ENCODE peak calls at places on chromosomes 5 and 9, in nine cellular contexts. One of them, this sample, is unnamed.
A peak's percentile ranks its signal among the peaks of the same experiment; 100 is the strongest.

GRCh38 chr5:157613385-157614245 is 38.0 kb upstream of the ADAM19 start:
- DNase-seq in MM.1S: no peak
- DNase-seq in neural progenitor cell: no peak
- DNase-seq in HCT116: no peak
- DNase-seq in GM23338: no peak
- DNase-seq in hepatocyte: no peak
- DNase-seq in GM23248: no peak
- DNase-seq in PC-3: no peak
- DNase-seq in OCI-LY7: no peak
- DNase-seq in this sample: no peak

GRCh38 chr9:114559830-114560520 is 27.6 kb upstream of the ATP6V1G1 start:
- DNase-seq in GM23338: peak; percentile 38
- DNase-seq in GM23248: no peak
- DNase-seq in MM.1S: no peak
- DNase-seq in hepatocyte: peak; percentile 30
- DNase-seq in neural progenitor cell: no peak
- DNase-seq in OCI-LY7: no peak
- DNase-seq in PC-3: no peak
- DNase-seq in HCT116: no peak
- DNase-seq in this sample: no peak

GRCh38 chr5:127968998-127969397 is 114.6 kb upstream of the SLC12A2 start:
- DNase-seq in MM.1S: no peak
- DNase-seq in GM23248: peak; percentile 21
- DNase-seq in neural progenitor cell: no peak
- DNase-seq in PC-3: no peak
- DNase-seq in OCI-LY7: no peak
- DNase-seq in GM23338: no peak
- DNase-seq in hepatocyte: no peak
- DNase-seq in HCT116: no peak
- DNase-seq in this sample: no peak

GRCh38 chr9:11549311-11549794 is 936.6 kb upstream of the PTPRD start:
- DNase-seq in hepatocyte: no peak
- DNase-seq in PC-3: no peak
- DNase-seq in GM23248: no peak
- DNase-seq in HCT116: no peak
- DNase-seq in OCI-LY7: no peak
- DNase-seq in GM23338: no peak
- DNase-seq in neural progenitor cell: no peak
- DNase-seq in MM.1S: no peak
- DNase-seq in this sample: no peak

GRCh38 chr9:92245005-92245797 is 48.3 kb downstream of the IARS1 start:
- DNase-seq in MM.1S: no peak
- DNase-seq in GM23338: no peak
- DNase-seq in PC-3: peak; percentile 45
- DNase-seq in hepatocyte: no peak
- DNase-seq in neural progenitor cell: no peak
- DNase-seq in OCI-LY7: no peak
- DNase-seq in HCT116: no peak
- DNase-seq in GM23248: peak; percentile 88
- DNase-seq in this sample: no peak

GRCh38 chr9:37840560-37841194 is 40.1 kb downstream of the DCAF10 start:
- DNase-seq in hepatocyte: no peak
- DNase-seq in PC-3: peak; percentile 71
- DNase-seq in neural progenitor cell: no peak
- DNase-seq in OCI-LY7: no peak
- DNase-seq in HCT116: peak; percentile 1
- DNase-seq in MM.1S: no peak
- DNase-seq in GM23338: no peak
- DNase-seq in GM23248: peak; percentile 92
- DNase-seq in this sample: no peak

GRCh38 chr9:120905794-120906248 is 20.8 kb downstream of the TRAF1 start:
- DNase-seq in HCT116: no peak
- DNase-seq in OCI-LY7: peak; percentile 61
- DNase-seq in MM.1S: no peak
- DNase-seq in GM23248: no peak
- DNase-seq in GM23338: no peak
- DNase-seq in PC-3: no peak
- DNase-seq in neural progenitor cell: no peak
- DNase-seq in hepatocyte: no peak
- DNase-seq in this sample: no peak

GRCh38 chr9:110123364-110124095 is 84.4 kb downstream of the C9orf152 start:
- DNase-seq in OCI-LY7: no peak
- DNase-seq in GM23248: peak; percentile 84
- DNase-seq in hepatocyte: no peak
- DNase-seq in MM.1S: no peak
- DNase-seq in PC-3: no peak
- DNase-seq in neural progenitor cell: no peak
- DNase-seq in GM23338: no peak
- DNase-seq in HCT116: no peak
- DNase-seq in this sample: no peak

GRCh38 chr9:111601237-111602018 is 2.0 kb upstream of the PTGR1 start:
- DNase-seq in HCT116: no peak
- DNase-seq in PC-3: peak; percentile 64
- DNase-seq in GM23338: no peak
- DNase-seq in OCI-LY7: no peak
- DNase-seq in GM23248: peak; percentile 66
- DNase-seq in MM.1S: no peak
- DNase-seq in neural progenitor cell: no peak
- DNase-seq in hepatocyte: peak; percentile 57
- DNase-seq in this sample: no peak

GRCh38 chr9:136081113-136081825 is 13.8 kb downstream of the NACC2 start:
- DNase-seq in neural progenitor cell: peak; percentile 1
- DNase-seq in HCT116: no peak
- DNase-seq in GM23248: no peak
- DNase-seq in OCI-LY7: no peak
- DNase-seq in MM.1S: no peak
- DNase-seq in GM23338: no peak
- DNase-seq in hepatocyte: no peak
- DNase-seq in PC-3: no peak
- DNase-seq in this sample: peak; percentile 37

GRCh38 chr5:135761746-135762145 is 72.7 kb upstream of the SLC25A48 start:
- DNase-seq in OCI-LY7: no peak
- DNase-seq in neural progenitor cell: no peak
- DNase-seq in PC-3: no peak
- DNase-seq in MM.1S: no peak
- DNase-seq in hepatocyte: no peak
- DNase-seq in HCT116: no peak
- DNase-seq in GM23338: no peak
- DNase-seq in GM23248: no peak
- DNase-seq in this sample: no peak

GRCh38 chr5:51347704-51348103 is 35.5 kb upstream of the ISL1 start:
- DNase-seq in GM23338: peak; percentile 60
- DNase-seq in MM.1S: no peak
- DNase-seq in HCT116: peak; percentile 12
- DNase-seq in neural progenitor cell: peak; percentile 11
- DNase-seq in GM23248: no peak
- DNase-seq in hepatocyte: no peak
- DNase-seq in PC-3: peak; percentile 33
- DNase-seq in OCI-LY7: no peak
- DNase-seq in this sample: no peak

GRCh38 chr5:43215073-43215631 is 23.1 kb downstream of the NIM1K start:
- DNase-seq in GM23338: no peak
- DNase-seq in PC-3: no peak
- DNase-seq in HCT116: no peak
- DNase-seq in hepatocyte: no peak
- DNase-seq in OCI-LY7: no peak
- DNase-seq in neural progenitor cell: no peak
- DNase-seq in MM.1S: no peak
- DNase-seq in GM23248: peak; percentile 74
- DNase-seq in this sample: no peak

GRCh38 chr5:5159282-5160108 is 19.4 kb downstream of the ADAMTS16 start:
- DNase-seq in GM23248: no peak
- DNase-seq in hepatocyte: no peak
- DNase-seq in GM23338: no peak
- DNase-seq in OCI-LY7: no peak
- DNase-seq in neural progenitor cell: no peak
- DNase-seq in HCT116: no peak
- DNase-seq in MM.1S: no peak
- DNase-seq in PC-3: no peak
- DNase-seq in this sample: no peak

DNA sequence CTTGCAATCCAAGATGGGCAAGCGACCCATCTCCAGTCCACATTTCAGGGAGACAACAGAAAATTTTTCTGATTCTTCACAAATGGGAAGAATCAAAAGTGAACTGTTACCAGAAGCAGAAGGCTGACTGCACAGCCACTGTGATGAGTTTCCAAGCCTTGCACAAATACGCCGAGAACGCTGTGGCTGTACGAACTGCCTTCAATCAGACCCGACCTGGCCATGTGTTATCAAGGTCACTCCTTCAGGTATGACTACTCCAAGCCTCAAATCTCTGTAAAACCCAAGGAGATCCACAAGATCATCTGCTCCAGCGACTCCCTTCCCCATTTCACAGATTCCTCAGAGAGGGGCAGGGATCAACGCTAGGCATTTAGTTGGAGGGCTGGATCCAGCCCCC is 26.9 kb downstream of the RAPGEF1 start:
- DNase-seq in GM23248: no peak
- DNase-seq in neural progenitor cell: no peak
- DNase-seq in HCT116: no peak
- DNase-seq in GM23338: no peak
- DNase-seq in hepatocyte: no peak
- DNase-seq in PC-3: no peak
- DNase-seq in OCI-LY7: no peak
- DNase-seq in MM.1S: no peak
- DNase-seq in this sample: no peak
- H3K27ac ChIP-seq in GM23248: peak overlapping the region; percentile 97
- H3K27ac ChIP-seq in neural progenitor cell: no peak overlapping the region
- H3K27ac ChIP-seq in HCT116: no peak overlapping the region
- H3K27ac ChIP-seq in GM23338: peak overlapping the region; percentile 72
- H3K27ac ChIP-seq in hepatocyte: peak overlapping the region; percentile 25
- H3K27ac ChIP-seq in PC-3: no peak overlapping the region
- H3K27ac ChIP-seq in OCI-LY7: no peak overlapping the region
- H3K27ac ChIP-seq in MM.1S: no peak overlapping the region
- H3K27ac ChIP-seq in this sample: no peak overlapping the region

GRCh38 chr5:171840066-171840465 is 54.4 kb downstream of the SMIM23 start:
- DNase-seq in neural progenitor cell: peak; percentile 17
- DNase-seq in GM23338: peak; percentile 39
- DNase-seq in GM23248: no peak
- DNase-seq in MM.1S: no peak
- DNase-seq in hepatocyte: no peak
- DNase-seq in HCT116: no peak
- DNase-seq in PC-3: no peak
- DNase-seq in OCI-LY7: peak; percentile 37
- DNase-seq in this sample: no peak

GRCh38 chr5:171840701-171841522 is 55.3 kb downstream of the SMIM23 start:
- DNase-seq in hepatocyte: no peak
- DNase-seq in neural progenitor cell: no peak
- DNase-seq in MM.1S: no peak
- DNase-seq in HCT116: no peak
- DNase-seq in OCI-LY7: no peak
- DNase-seq in PC-3: no peak
- DNase-seq in GM23248: no peak
- DNase-seq in GM23338: no peak
- DNase-seq in this sample: no peak

GRCh38 chr5:171837522-171837921 is 51.9 kb downstream of the SMIM23 start:
- DNase-seq in PC-3: no peak
- DNase-seq in HCT116: no peak
- DNase-seq in hepatocyte: no peak
- DNase-seq in MM.1S: no peak
- DNase-seq in GM23338: no peak
- DNase-seq in OCI-LY7: no peak
- DNase-seq in GM23248: no peak
- DNase-seq in neural progenitor cell: no peak
- DNase-seq in this sample: no peak

GRCh38 chr5:171839112-171839511 is 53.5 kb downstream of the SMIM23 start:
- DNase-seq in HCT116: no peak
- DNase-seq in neural progenitor cell: no peak
- DNase-seq in MM.1S: no peak
- DNase-seq in hepatocyte: no peak
- DNase-seq in OCI-LY7: no peak
- DNase-seq in GM23248: no peak
- DNase-seq in PC-3: no peak
- DNase-seq in GM23338: no peak
- DNase-seq in this sample: no peak

GRCh38 chr5:171838066-171838465 is 52.4 kb downstream of the SMIM23 start:
- DNase-seq in hepatocyte: no peak
- DNase-seq in GM23248: no peak
- DNase-seq in MM.1S: no peak
- DNase-seq in OCI-LY7: no peak
- DNase-seq in HCT116: no peak
- DNase-seq in GM23338: no peak
- DNase-seq in PC-3: no peak
- DNase-seq in neural progenitor cell: no peak
- DNase-seq in this sample: no peak
- TF ChIP-seq EZH2phosphoT487 in hepatocyte: no peak
- TF ChIP-seq EZH2phosphoT487 in GM23248: no peak
- TF ChIP-seq EZH2phosphoT487 in MM.1S: no peak
- TF ChIP-seq EZH2phosphoT487 in OCI-LY7: no peak
- TF ChIP-seq EZH2phosphoT487 in HCT116: no peak
- TF ChIP-seq EZH2phosphoT487 in GM23338: no peak
- TF ChIP-seq EZH2phosphoT487 in PC-3: no peak
- TF ChIP-seq EZH2phosphoT487 in neural progenitor cell: no peak
- TF ChIP-seq EZH2phosphoT487 in this sample: no peak

GRCh38 chr9:134329886-134330285 is 3.6 kb downstream of the RXRA start:
- DNase-seq in GM23338: no peak
- DNase-seq in PC-3: no peak
- DNase-seq in OCI-LY7: no peak
- DNase-seq in neural progenitor cell: no peak
- DNase-seq in GM23248: peak; percentile 52
- DNase-seq in HCT116: no peak
- DNase-seq in MM.1S: no peak
- DNase-seq in hepatocyte: no peak
- DNase-seq in this sample: no peak
- H3K27ac ChIP-seq in GM23338: no peak overlapping the region
- H3K27ac ChIP-seq in PC-3: no peak overlapping the region
- H3K27ac ChIP-seq in OCI-LY7: no peak overlapping the region
- H3K27ac ChIP-seq in neural progenitor cell: no peak overlapping the region
- H3K27ac ChIP-seq in GM23248: peak overlapping the region; percentile 86
- H3K27ac ChIP-seq in HCT116: peak overlapping the region; percentile 33
- H3K27ac ChIP-seq in MM.1S: no peak overlapping the region
- H3K27ac ChIP-seq in hepatocyte: peak overlapping the region; percentile 96
- H3K27ac ChIP-seq in this sample: no peak overlapping the region

GRCh38 chr5:80078921-80079320 is 43.8 kb downstream of the THBS4 start:
- DNase-seq in PC-3: no peak
- DNase-seq in hepatocyte: no peak
- DNase-seq in GM23338: no peak
- DNase-seq in MM.1S: no peak
- DNase-seq in OCI-LY7: no peak
- DNase-seq in HCT116: no peak
- DNase-seq in neural progenitor cell: no peak
- DNase-seq in GM23248: no peak
- DNase-seq in this sample: no peak

GRCh38 chr5:80077317-80077716 is 42.2 kb downstream of the THBS4 start:
- DNase-seq in PC-3: no peak
- DNase-seq in GM23248: no peak
- DNase-seq in neural progenitor cell: no peak
- DNase-seq in OCI-LY7: no peak
- DNase-seq in HCT116: no peak
- DNase-seq in hepatocyte: no peak
- DNase-seq in MM.1S: no peak
- DNase-seq in GM23338: no peak
- DNase-seq in this sample: no peak

GRCh38 chr5:80082731-80083114 is 47.6 kb downstream of the THBS4 start:
- DNase-seq in HCT116: peak; percentile 22
- DNase-seq in PC-3: peak; percentile 73
- DNase-seq in OCI-LY7: peak; percentile 33
- DNase-seq in MM.1S: no peak
- DNase-seq in hepatocyte: peak; percentile 70
- DNase-seq in GM23338: peak; percentile 89
- DNase-seq in neural progenitor cell: peak; percentile 85
- DNase-seq in GM23248: peak; percentile 94
- DNase-seq in this sample: peak; percentile 59

GRCh38 chr5:80082221-80082620 is 47.1 kb downstream of the THBS4 start:
- DNase-seq in PC-3: no peak
- DNase-seq in neural progenitor cell: no peak
- DNase-seq in GM23248: no peak
- DNase-seq in MM.1S: no peak
- DNase-seq in GM23338: no peak
- DNase-seq in OCI-LY7: no peak
- DNase-seq in hepatocyte: no peak
- DNase-seq in HCT116: no peak
- DNase-seq in this sample: no peak

GRCh38 chr5:80083115-80083890 is 48.2 kb downstream of the THBS4 start:
- DNase-seq in HCT116: peak; percentile 71
- DNase-seq in OCI-LY7: peak; percentile 81
- DNase-seq in neural progenitor cell: peak; percentile 87
- DNase-seq in PC-3: peak; percentile 76
- DNase-seq in GM23338: peak; percentile 92
- DNase-seq in MM.1S: peak; percentile 66
- DNase-seq in hepatocyte: peak; percentile 82
- DNase-seq in GM23248: peak; percentile 94
- DNase-seq in this sample: peak; percentile 76
- TF ChIP-seq EZH2phosphoT487 in HCT116: no peak
- TF ChIP-seq EZH2phosphoT487 in OCI-LY7: no peak
- TF ChIP-seq EZH2phosphoT487 in neural progenitor cell: no peak
- TF ChIP-seq EZH2phosphoT487 in PC-3: no peak
- TF ChIP-seq EZH2phosphoT487 in GM23338: no peak
- TF ChIP-seq EZH2phosphoT487 in MM.1S: no peak
- TF ChIP-seq EZH2phosphoT487 in hepatocyte: no peak
- TF ChIP-seq EZH2phosphoT487 in GM23248: no peak
- TF ChIP-seq EZH2phosphoT487 in this sample: no peak

This sample was measured in SK-N-SH.